ENCODE peak calls at places on chromosomes 5 and 9, in four cellular contexts. C is AG20443, Y is EL, N is GM13976. A is an unnamed sample.
A peak's percentile ranks its signal among the peaks of the same experiment; 100 is the strongest.

GRCh38 chr9:89154651-89155336 is 23.8 kb downstream of the SHC3 start:
- DNase-seq in N (no peak), Y (peak; percentile 86), C (peak; percentile 77), A (no peak)

GRCh38 chr5:106634375-106634774 is 1036.4 kb downstream of the EFNA5 start:
- DNase-seq in N (no peak), C (no peak), Y (no peak), A (no peak)

GRCh38 chr9:95513722-95514121 is 3.0 kb downstream of the PTCH1 start:
- DNase-seq in N (no peak), Y (no peak), C (no peak), A (no peak)

GRCh38 chr5:119949426-119949999 is 320.2 kb downstream of the FAM170A start:
- DNase-seq in C (no peak), N (no peak), Y (no peak), A (no peak)

GRCh38 chr5:138352071-138352721 is at the start of gene KDM3B:
- DNase-seq in C (peak; percentile 97), Y (peak; percentile 85), N (peak; percentile 96), A (no peak)

GRCh38 chr5:175614223-175614622 is 43.6 kb upstream of the HRH2 start:
- DNase-seq in Y (no peak), C (no peak), N (no peak), A (no peak)

GRCh38 chr5:57007349-57007748 is 55.4 kb upstream of the MIER3 start:
- DNase-seq in C (no peak), N (no peak), Y (no peak), A (no peak)

GRCh38 chr5:84274585-84275468 is 109.9 kb downstream of the EDIL3 start:
- DNase-seq in N (peak; percentile 15), Y (peak; percentile 8), C (peak; percentile 30), A (no peak)

GRCh38 chr9:98877211-98877730 is 66.4 kb upstream of the COL15A1 start:
- DNase-seq in N (no peak), Y (no peak), C (no peak), A (no peak)

GRCh38 chr5:170913573-170913972 is 51.8 kb downstream of the RANBP17 start:
- DNase-seq in C (no peak), Y (no peak), N (no peak), A (no peak)